ENCODE peak calls at places on chromosomes 2 and 18, in four cellular contexts. W is psoas muscle, B is body of pancreas, M is testis. S is an unnamed sample.

GRCh38 chr2:49913025-49913424 is 758.7 kb upstream of the FSHR start:
- DNase-seq in W (no peak), M (no peak), B (no peak), S (no peak)

GRCh38 chr2:124678043-124678442 is 653.0 kb downstream of the CNTNAP5 start:
- DNase-seq in M (no peak), B (no peak), W (no peak), S (no peak)

GRCh38 chr2:42359894-42360483 is 1.0 kb downstream of the COX7A2L start:
- DNase-seq in W (no peak), B (no peak), M (no peak), S (no peak)

GRCh38 chr2:152497481-152498052 is 162.6 kb downstream of the FMNL2 start:
- DNase-seq in B (peak), W (no peak), M (peak), S (peak)

GRCh38 chr2:20551231-20551944 is 99.5 kb downstream of the HS1BP3 start:
- DNase-seq in W (peak), B (no peak), M (no peak), S (no peak)

GRCh38 chr2:58054264-58054663 is 7.7 kb downstream of the VRK2 start:
- DNase-seq in W (no peak), M (no peak), B (no peak), S (no peak)

GRCh38 chr2:190781604-190782198 is 98.9 kb upstream of the GLS start:
- DNase-seq in M (peak), W (no peak), B (peak), S (peak)

GRCh38 chr18:72840109-72840508 is 27.7 kb downstream of the NETO1 start:
- DNase-seq in W (no peak), M (no peak), B (no peak), S (no peak)

GRCh38 chr2:48107326-48107925 is 201.1 kb upstream of the FBXO11 start:
- DNase-seq in W (no peak), M (no peak), B (no peak), S (peak)

GRCh38 chr2:21667638-21668037 is 543.9 kb downstream of the TDRD15 start:
- DNase-seq in M (no peak), B (no peak), W (no peak), S (no peak)

GRCh38 chr2:39851251-39851650 is 72.2 kb upstream of the THUMPD2 start:
- DNase-seq in M (no peak), B (no peak), W (no peak), S (no peak)

GRCh38 chr2:20050712-20051517 is 513 bp downstream of the LAPTM4A start:
- DNase-seq in W (peak), B (peak), M (peak), S (no peak)

GRCh38 chr2:43157506-43158232 is 68.7 kb downstream of the ZFP36L2 start:
- DNase-seq in B (no peak), W (no peak), M (no peak), S (no peak)

GRCh38 chr2:241902357-241902991 is 32.9 kb downstream of the RTP5 start:
- DNase-seq in B (no peak), W (no peak), M (no peak), S (no peak)

GRCh38 chr2:175854665-175855064 is 147.4 kb downstream of the LNPK start:
- DNase-seq in B (no peak), M (no peak), W (peak), S (no peak)

GRCh38 chr2:240642806-240643092 is 17.5 kb downstream of the GPR35 start:
- DNase-seq in B (no peak), M (no peak), W (no peak), S (no peak)

GRCh38 chr2:120400546-120400945 is 54.6 kb downstream of the INHBB start:
- DNase-seq in W (peak), M (peak), B (no peak), S (no peak)

GRCh38 chr2:217316743-217317142 is 456.9 kb upstream of the TNP1 start:
- DNase-seq in M (no peak), W (no peak), B (no peak), S (peak)

GRCh38 chr2:85913854-85914524 is 25.2 kb upstream of the ST3GAL5 start:
- DNase-seq in W (no peak), M (no peak), B (no peak), S (peak)

GRCh38 chr2:56008661-56009411 is 85.3 kb upstream of the EFEMP1 start:
- DNase-seq in M (peak), B (peak), W (peak), S (peak)

GRCh38 chr2:236626391-236627150 is 56.9 kb downstream of the ACKR3 start:
- DNase-seq in M (no peak), B (no peak), W (peak), S (no peak)

DNA sequence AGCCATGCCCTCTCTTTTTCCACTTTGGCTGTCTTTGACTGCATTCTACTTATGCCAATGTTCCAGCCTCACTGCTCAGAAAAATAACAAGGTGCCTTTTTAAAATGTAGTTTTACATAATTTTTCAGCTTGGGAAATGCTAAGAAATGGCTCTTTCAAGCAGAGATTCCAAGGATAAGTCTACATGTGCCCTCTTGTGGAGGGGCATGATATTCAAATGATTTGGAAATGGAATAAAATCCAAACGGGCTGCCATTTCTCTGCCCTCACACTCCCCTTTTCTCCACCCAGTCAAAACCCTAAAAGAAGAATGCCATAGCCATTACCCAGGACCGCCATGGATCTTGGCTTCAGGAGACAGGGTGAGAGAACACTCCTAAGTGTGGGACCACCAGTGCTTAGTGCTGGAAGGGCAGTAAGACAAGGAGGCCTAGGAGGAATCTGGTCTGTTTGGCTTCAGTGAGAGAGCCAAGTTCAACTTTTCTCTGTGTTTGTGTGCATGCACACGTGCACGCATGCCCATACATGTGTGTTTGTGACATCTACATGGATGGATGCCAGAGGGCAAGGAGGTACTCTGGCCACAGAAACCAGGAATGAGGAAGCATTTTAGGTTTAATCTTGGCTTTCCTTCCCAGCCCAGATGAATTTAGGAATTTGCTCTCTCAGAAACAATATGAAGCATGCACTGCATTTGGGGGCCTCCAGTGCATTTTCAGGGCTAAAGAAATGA is 174.0 kb upstream of the SLC14A2 start:
- DNase-seq in W (no peak), M (no peak), B (peak), S (peak)
- TF ChIP-seq CTCF in W (peak), M (no peak), B (no peak), S (peak)

DNA sequence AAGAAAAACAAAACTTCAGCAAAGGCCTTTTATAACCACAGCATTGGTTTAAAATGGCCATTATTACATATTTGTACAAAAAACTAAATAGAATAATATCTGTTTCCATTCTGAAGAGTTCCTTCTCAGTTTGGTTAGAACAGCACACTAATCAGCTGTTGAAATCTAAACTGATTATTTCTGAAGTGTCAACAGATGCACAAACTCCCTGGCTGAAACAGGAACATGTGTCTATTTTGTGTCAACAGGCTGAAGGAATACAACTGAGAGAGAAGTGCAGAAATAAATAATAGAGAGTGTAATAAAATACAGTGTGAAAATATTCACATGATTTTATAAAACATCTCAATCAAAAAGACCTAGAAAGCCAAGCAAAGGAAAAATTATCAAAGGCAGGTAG is 29.7 kb downstream of the IKZF2 start:
- DNase-seq in W (no peak), B (no peak), M (no peak), S (no peak)
- H3K4me3 ChIP-seq in W (no peak), B (no peak), M (no peak), S (no peak)

GRCh38 chr18:51044928-51045587 is 15.0 kb downstream of the SMAD4 start:
- DNase-seq in M (no peak), B (no peak), W (no peak), S (no peak)
- H3K27ac ChIP-seq in M (peak), B (no peak), W (no peak), S (no peak)

DNA sequence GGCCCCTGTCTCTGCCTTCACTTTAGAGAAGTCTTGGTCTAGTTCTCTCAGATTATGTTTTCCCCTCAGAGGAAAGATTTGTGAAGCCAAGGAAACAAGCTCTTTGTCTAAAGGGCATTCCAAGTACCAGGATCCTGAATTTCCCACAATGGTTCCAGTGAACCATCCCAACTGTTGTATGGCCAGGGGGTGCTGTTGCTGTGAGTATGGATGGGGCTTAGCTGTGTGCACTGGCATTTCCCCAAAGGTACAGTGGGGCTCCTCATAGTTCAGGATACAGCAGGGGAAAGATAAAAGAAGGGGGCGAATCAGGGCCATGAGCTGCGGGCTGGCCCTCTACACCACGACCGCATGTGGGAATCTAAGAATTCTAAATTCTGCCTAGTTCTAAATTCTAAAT is 1154.0 kb upstream of the FANCL start:
- DNase-seq in M (no peak), B (no peak), W (no peak), S (no peak)
- TF ChIP-seq CTCF in M (no peak), B (no peak), W (no peak), S (no peak)

DNA sequence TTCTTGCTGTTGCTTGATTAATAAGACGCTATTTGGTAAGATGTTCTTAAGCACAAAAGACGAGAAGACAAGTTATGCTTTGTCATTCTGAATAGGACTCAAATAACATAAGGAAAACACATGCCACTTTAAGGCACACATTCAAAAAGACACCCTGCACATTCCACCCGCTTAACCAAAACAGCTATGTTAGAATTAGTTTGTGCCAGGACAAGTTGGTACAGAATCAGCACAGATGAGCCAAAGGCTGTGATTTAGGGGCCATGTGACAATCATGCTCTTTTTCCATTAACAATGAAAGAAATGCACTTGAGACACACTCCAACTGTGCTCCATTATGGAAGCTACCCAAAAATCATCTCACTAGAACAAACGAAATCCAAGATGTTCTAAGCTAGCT is 3.4 kb downstream of the STARD7 start:
- DNase-seq in W (no peak), B (no peak), M (no peak), S (no peak)
- H3K4me3 ChIP-seq in W (peak), B (no peak), M (no peak), S (no peak)